ENCODE peak calls at places on chromosomes 12 and 14, in four cellular contexts. One of them, this sample, is unnamed.

GRCh38 chr12:104669057-104669770 is 212.5 kb downstream of the CHST11 start:
- DNase-seq in nucleus accumbens: peak; percentile 92
- DNase-seq in hypothalamus: peak; percentile 91
- DNase-seq in stimulated activated naive CD8-positive, alpha-beta T cell treated with anti-CD3 and anti-CD28 coated beads, Interleukin-15, Interleukin-2, amounts not matched to agents 100 U/mL and 50 U/mL, for 24 hours: peak; percentile 27
- DNase-seq in this sample: no peak

GRCh38 chr12:92973614-92974013 is 44.5 kb upstream of the EEA1 start:
- DNase-seq in hypothalamus: no peak
- DNase-seq in nucleus accumbens: no peak
- DNase-seq in stimulated activated naive CD8-positive, alpha-beta T cell treated with anti-CD3 and anti-CD28 coated beads, Interleukin-15, Interleukin-2, amounts not matched to agents 100 U/mL and 50 U/mL, for 24 hours: no peak
- DNase-seq in this sample: no peak

GRCh38 chr12:52969828-52970569 is 21.1 kb downstream of the KRT18 start:
- DNase-seq in hypothalamus: peak; percentile 2
- DNase-seq in nucleus accumbens: no peak
- DNase-seq in stimulated activated naive CD8-positive, alpha-beta T cell treated with anti-CD3 and anti-CD28 coated beads, Interleukin-15, Interleukin-2, amounts not matched to agents 100 U/mL and 50 U/mL, for 24 hours: no peak
- DNase-seq in this sample: peak; percentile 50

GRCh38 chr12:6277982-6278438 is 32.5 kb upstream of the PLEKHG6 start:
- DNase-seq in hypothalamus: no peak
- DNase-seq in stimulated activated naive CD8-positive, alpha-beta T cell treated with anti-CD3 and anti-CD28 coated beads, Interleukin-15, Interleukin-2, amounts not matched to agents 100 U/mL and 50 U/mL, for 24 hours: peak; percentile 57
- DNase-seq in nucleus accumbens: no peak
- DNase-seq in this sample: no peak

GRCh38 chr14:99395904-99396530 is 84.6 kb downstream of the SETD3 start:
- DNase-seq in hypothalamus: no peak
- DNase-seq in nucleus accumbens: no peak
- DNase-seq in stimulated activated naive CD8-positive, alpha-beta T cell treated with anti-CD3 and anti-CD28 coated beads, Interleukin-15, Interleukin-2, amounts not matched to agents 100 U/mL and 50 U/mL, for 24 hours: peak; percentile 39
- DNase-seq in this sample: no peak

GRCh38 chr12:29309320-29309902 is 71.6 kb downstream of the ERGIC2 start:
- DNase-seq in nucleus accumbens: no peak
- DNase-seq in stimulated activated naive CD8-positive, alpha-beta T cell treated with anti-CD3 and anti-CD28 coated beads, Interleukin-15, Interleukin-2, amounts not matched to agents 100 U/mL and 50 U/mL, for 24 hours: no peak
- DNase-seq in hypothalamus: no peak
- DNase-seq in this sample: no peak

GRCh38 chr14:50038398-50039119 is 77.8 kb downstream of the VCPKMT start:
- DNase-seq in nucleus accumbens: no peak
- DNase-seq in hypothalamus: peak; percentile 2
- DNase-seq in stimulated activated naive CD8-positive, alpha-beta T cell treated with anti-CD3 and anti-CD28 coated beads, Interleukin-15, Interleukin-2, amounts not matched to agents 100 U/mL and 50 U/mL, for 24 hours: peak; percentile 73
- DNase-seq in this sample: no peak

GRCh38 chr12:79373896-79374499 is 316.8 kb downstream of the PAWR start:
- DNase-seq in hypothalamus: no peak
- DNase-seq in nucleus accumbens: no peak
- DNase-seq in stimulated activated naive CD8-positive, alpha-beta T cell treated with anti-CD3 and anti-CD28 coated beads, Interleukin-15, Interleukin-2, amounts not matched to agents 100 U/mL and 50 U/mL, for 24 hours: peak; percentile 30
- DNase-seq in this sample: peak; percentile 55

GRCh38 chr12:42886160-42886559 is 296.6 kb upstream of the PRICKLE1 start:
- DNase-seq in hypothalamus: no peak
- DNase-seq in stimulated activated naive CD8-positive, alpha-beta T cell treated with anti-CD3 and anti-CD28 coated beads, Interleukin-15, Interleukin-2, amounts not matched to agents 100 U/mL and 50 U/mL, for 24 hours: no peak
- DNase-seq in nucleus accumbens: no peak
- DNase-seq in this sample: no peak

GRCh38 chr12:132444957-132445883 is 44.7 kb upstream of the FBRSL1 start:
- DNase-seq in nucleus accumbens: no peak
- DNase-seq in stimulated activated naive CD8-positive, alpha-beta T cell treated with anti-CD3 and anti-CD28 coated beads, Interleukin-15, Interleukin-2, amounts not matched to agents 100 U/mL and 50 U/mL, for 24 hours: peak; percentile 84
- DNase-seq in hypothalamus: peak; percentile 16
- DNase-seq in this sample: no peak

GRCh38 chr12:88052686-88053085 is 23.5 kb upstream of the C12orf50 start:
- DNase-seq in stimulated activated naive CD8-positive, alpha-beta T cell treated with anti-CD3 and anti-CD28 coated beads, Interleukin-15, Interleukin-2, amounts not matched to agents 100 U/mL and 50 U/mL, for 24 hours: no peak
- DNase-seq in hypothalamus: peak; percentile 11
- DNase-seq in nucleus accumbens: no peak
- DNase-seq in this sample: no peak

GRCh38 chr12:69837191-69838085 is 12.4 kb downstream of the MYRFL start:
- DNase-seq in stimulated activated naive CD8-positive, alpha-beta T cell treated with anti-CD3 and anti-CD28 coated beads, Interleukin-15, Interleukin-2, amounts not matched to agents 100 U/mL and 50 U/mL, for 24 hours: no peak
- DNase-seq in hypothalamus: peak; percentile 5
- DNase-seq in nucleus accumbens: no peak
- DNase-seq in this sample: no peak

GRCh38 chr12:124381454-124382207 is 86.7 kb downstream of the RFLNA start:
- DNase-seq in stimulated activated naive CD8-positive, alpha-beta T cell treated with anti-CD3 and anti-CD28 coated beads, Interleukin-15, Interleukin-2, amounts not matched to agents 100 U/mL and 50 U/mL, for 24 hours: no peak
- DNase-seq in nucleus accumbens: peak; percentile 80
- DNase-seq in hypothalamus: peak; percentile 84
- DNase-seq in this sample: no peak

GRCh38 chr12:128449146-128449894 is 182.3 kb downstream of the TMEM132C start:
- DNase-seq in nucleus accumbens: no peak
- DNase-seq in stimulated activated naive CD8-positive, alpha-beta T cell treated with anti-CD3 and anti-CD28 coated beads, Interleukin-15, Interleukin-2, amounts not matched to agents 100 U/mL and 50 U/mL, for 24 hours: no peak
- DNase-seq in hypothalamus: no peak
- DNase-seq in this sample: no peak

GRCh38 chr14:74429221-74429691 is 3.2 kb upstream of the SYNDIG1L start:
- DNase-seq in nucleus accumbens: no peak
- DNase-seq in stimulated activated naive CD8-positive, alpha-beta T cell treated with anti-CD3 and anti-CD28 coated beads, Interleukin-15, Interleukin-2, amounts not matched to agents 100 U/mL and 50 U/mL, for 24 hours: no peak
- DNase-seq in hypothalamus: no peak
- DNase-seq in this sample: no peak

GRCh38 chr12:131869871-131870418 is 24.5 kb upstream of the ULK1 start:
- DNase-seq in hypothalamus: no peak
- DNase-seq in stimulated activated naive CD8-positive, alpha-beta T cell treated with anti-CD3 and anti-CD28 coated beads, Interleukin-15, Interleukin-2, amounts not matched to agents 100 U/mL and 50 U/mL, for 24 hours: no peak
- DNase-seq in nucleus accumbens: no peak
- DNase-seq in this sample: no peak

GRCh38 chr14:33796356-33796755 is 154.5 kb downstream of the EGLN3 start:
- DNase-seq in hypothalamus: no peak
- DNase-seq in stimulated activated naive CD8-positive, alpha-beta T cell treated with anti-CD3 and anti-CD28 coated beads, Interleukin-15, Interleukin-2, amounts not matched to agents 100 U/mL and 50 U/mL, for 24 hours: no peak
- DNase-seq in nucleus accumbens: no peak
- DNase-seq in this sample: no peak

GRCh38 chr14:94543450-94544123 is 17.7 kb upstream of the SERPINA4 start:
- DNase-seq in nucleus accumbens: no peak
- DNase-seq in stimulated activated naive CD8-positive, alpha-beta T cell treated with anti-CD3 and anti-CD28 coated beads, Interleukin-15, Interleukin-2, amounts not matched to agents 100 U/mL and 50 U/mL, for 24 hours: no peak
- DNase-seq in hypothalamus: no peak
- DNase-seq in this sample: no peak

GRCh38 chr12:127374447-127374846 is 892.5 kb upstream of the TMEM132C start:
- DNase-seq in stimulated activated naive CD8-positive, alpha-beta T cell treated with anti-CD3 and anti-CD28 coated beads, Interleukin-15, Interleukin-2, amounts not matched to agents 100 U/mL and 50 U/mL, for 24 hours: no peak
- DNase-seq in hypothalamus: no peak
- DNase-seq in nucleus accumbens: no peak
- DNase-seq in this sample: no peak

GRCh38 chr12:119869720-119870119 is 7.4 kb downstream of the CIT start:
- DNase-seq in stimulated activated naive CD8-positive, alpha-beta T cell treated with anti-CD3 and anti-CD28 coated beads, Interleukin-15, Interleukin-2, amounts not matched to agents 100 U/mL and 50 U/mL, for 24 hours: no peak
- DNase-seq in hypothalamus: no peak
- DNase-seq in nucleus accumbens: no peak
- DNase-seq in this sample: no peak

GRCh38 chr12:32235251-32235650 is 128.6 kb downstream of the BICD1 start:
- DNase-seq in hypothalamus: no peak
- DNase-seq in stimulated activated naive CD8-positive, alpha-beta T cell treated with anti-CD3 and anti-CD28 coated beads, Interleukin-15, Interleukin-2, amounts not matched to agents 100 U/mL and 50 U/mL, for 24 hours: no peak
- DNase-seq in nucleus accumbens: no peak
- DNase-seq in this sample: no peak

GRCh38 chr12:131281016-131281415 is 327.3 kb downstream of the ADGRD1 start:
- DNase-seq in stimulated activated naive CD8-positive, alpha-beta T cell treated with anti-CD3 and anti-CD28 coated beads, Interleukin-15, Interleukin-2, amounts not matched to agents 100 U/mL and 50 U/mL, for 24 hours: no peak
- DNase-seq in nucleus accumbens: no peak
- DNase-seq in hypothalamus: no peak
- DNase-seq in this sample: no peak

GRCh38 chr14:36256131-36256801 is 64.2 kb downstream of the MBIP start:
- DNase-seq in stimulated activated naive CD8-positive, alpha-beta T cell treated with anti-CD3 and anti-CD28 coated beads, Interleukin-15, Interleukin-2, amounts not matched to agents 100 U/mL and 50 U/mL, for 24 hours: no peak
- DNase-seq in hypothalamus: no peak
- DNase-seq in nucleus accumbens: no peak
- DNase-seq in this sample: no peak

GRCh38 chr12:67818379-67819001 is 169.9 kb downstream of the DYRK2 start:
- DNase-seq in nucleus accumbens: no peak
- DNase-seq in hypothalamus: no peak
- DNase-seq in stimulated activated naive CD8-positive, alpha-beta T cell treated with anti-CD3 and anti-CD28 coated beads, Interleukin-15, Interleukin-2, amounts not matched to agents 100 U/mL and 50 U/mL, for 24 hours: no peak
- DNase-seq in this sample: no peak

GRCh38 chr14:75232597-75232996 is 46.0 kb upstream of the FOS start:
- DNase-seq in hypothalamus: no peak
- DNase-seq in stimulated activated naive CD8-positive, alpha-beta T cell treated with anti-CD3 and anti-CD28 coated beads, Interleukin-15, Interleukin-2, amounts not matched to agents 100 U/mL and 50 U/mL, for 24 hours: no peak
- DNase-seq in nucleus accumbens: no peak
- DNase-seq in this sample: no peak

GRCh38 chr12:304815-305214 is 42.2 kb upstream of the SLC6A13 start:
- DNase-seq in stimulated activated naive CD8-positive, alpha-beta T cell treated with anti-CD3 and anti-CD28 coated beads, Interleukin-15, Interleukin-2, amounts not matched to agents 100 U/mL and 50 U/mL, for 24 hours: no peak
- DNase-seq in hypothalamus: no peak
- DNase-seq in nucleus accumbens: no peak
- DNase-seq in this sample: no peak

GRCh38 chr14:96748371-96748770 is 48.8 kb upstream of the VRK1 start:
- DNase-seq in stimulated activated naive CD8-positive, alpha-beta T cell treated with anti-CD3 and anti-CD28 coated beads, Interleukin-15, Interleukin-2, amounts not matched to agents 100 U/mL and 50 U/mL, for 24 hours: no peak
- DNase-seq in nucleus accumbens: no peak
- DNase-seq in hypothalamus: no peak
- DNase-seq in this sample: no peak

GRCh38 chr14:96176275-96176674 is 28.4 kb upstream of the BDKRB2 start:
- DNase-seq in hypothalamus: no peak
- DNase-seq in stimulated activated naive CD8-positive, alpha-beta T cell treated with anti-CD3 and anti-CD28 coated beads, Interleukin-15, Interleukin-2, amounts not matched to agents 100 U/mL and 50 U/mL, for 24 hours: no peak
- DNase-seq in nucleus accumbens: no peak
- DNase-seq in this sample: no peak

GRCh38 chr12:109020750-109021380 is at the start of gene SVOP:
- DNase-seq in nucleus accumbens: peak; percentile 73
- DNase-seq in hypothalamus: peak; percentile 81
- DNase-seq in stimulated activated naive CD8-positive, alpha-beta T cell treated with anti-CD3 and anti-CD28 coated beads, Interleukin-15, Interleukin-2, amounts not matched to agents 100 U/mL and 50 U/mL, for 24 hours: peak; percentile 51
- DNase-seq in this sample: peak; percentile 80

GRCh38 chr12:89166525-89166934 is 185.8 kb downstream of the DUSP6 start:
- DNase-seq in hypothalamus: no peak
- DNase-seq in nucleus accumbens: no peak
- DNase-seq in stimulated activated naive CD8-positive, alpha-beta T cell treated with anti-CD3 and anti-CD28 coated beads, Interleukin-15, Interleukin-2, amounts not matched to agents 100 U/mL and 50 U/mL, for 24 hours: no peak
- DNase-seq in this sample: no peak

GRCh38 chr14:77303417-77304156 is 17.1 kb downstream of the POMT2 start:
- DNase-seq in hypothalamus: no peak
- DNase-seq in nucleus accumbens: no peak
- DNase-seq in stimulated activated naive CD8-positive, alpha-beta T cell treated with anti-CD3 and anti-CD28 coated beads, Interleukin-15, Interleukin-2, amounts not matched to agents 100 U/mL and 50 U/mL, for 24 hours: peak; percentile 24
- DNase-seq in this sample: no peak

GRCh38 chr12:20415013-20415412 is 46.7 kb downstream of the PDE3A start:
- DNase-seq in nucleus accumbens: no peak
- DNase-seq in stimulated activated naive CD8-positive, alpha-beta T cell treated with anti-CD3 and anti-CD28 coated beads, Interleukin-15, Interleukin-2, amounts not matched to agents 100 U/mL and 50 U/mL, for 24 hours: no peak
- DNase-seq in hypothalamus: no peak
- DNase-seq in this sample: no peak

GRCh38 chr12:24931666-24932405 is 17.1 kb downstream of the BCAT1 start:
- DNase-seq in hypothalamus: no peak
- DNase-seq in stimulated activated naive CD8-positive, alpha-beta T cell treated with anti-CD3 and anti-CD28 coated beads, Interleukin-15, Interleukin-2, amounts not matched to agents 100 U/mL and 50 U/mL, for 24 hours: no peak
- DNase-seq in nucleus accumbens: no peak
- DNase-seq in this sample: no peak

GRCh38 chr12:124713436-124714082 is 146.1 kb upstream of the NCOR2 start:
- DNase-seq in stimulated activated naive CD8-positive, alpha-beta T cell treated with anti-CD3 and anti-CD28 coated beads, Interleukin-15, Interleukin-2, amounts not matched to agents 100 U/mL and 50 U/mL, for 24 hours: peak; percentile 66
- DNase-seq in nucleus accumbens: no peak
- DNase-seq in hypothalamus: no peak
- DNase-seq in this sample: no peak

GRCh38 chr14:22691171-22691570 is 47.0 kb upstream of the OR6J1 start:
- DNase-seq in stimulated activated naive CD8-positive, alpha-beta T cell treated with anti-CD3 and anti-CD28 coated beads, Interleukin-15, Interleukin-2, amounts not matched to agents 100 U/mL and 50 U/mL, for 24 hours: no peak
- DNase-seq in hypothalamus: no peak
- DNase-seq in nucleus accumbens: no peak
- DNase-seq in this sample: no peak

GRCh38 chr12:128259556-128260070 is 7.4 kb upstream of the TMEM132C start:
- DNase-seq in stimulated activated naive CD8-positive, alpha-beta T cell treated with anti-CD3 and anti-CD28 coated beads, Interleukin-15, Interleukin-2, amounts not matched to agents 100 U/mL and 50 U/mL, for 24 hours: peak; percentile 12
- DNase-seq in hypothalamus: peak; percentile 32
- DNase-seq in nucleus accumbens: no peak
- DNase-seq in this sample: peak; percentile 54